ENCODE peak calls at places on chromosomes 12 and 14, in five cellular contexts. I is CD8-positive, alpha-beta memory T cell; K is CD4-positive, CD25-positive, alpha-beta regulatory T cell; G is ovary; E is NB4. U is an unnamed sample.

GRCh38 chr12:56695327-56696101 is 7.4 kb upstream of the PTGES3 start:
- DNase-seq in I (no peak), K (no peak), G (no peak), E (no peak), U (no peak)

GRCh38 chr14:56002316-56002715 is 115.9 kb upstream of the PELI2 start:
- DNase-seq in I (no peak), K (no peak), G (no peak), E (no peak), U (no peak)

GRCh38 chr14:67919259-67919658 is 99.7 kb downstream of the RAD51B start:
- DNase-seq in I (no peak), K (no peak), G (no peak), E (no peak), U (no peak)

GRCh38 chr12:2629051-2629450 is 165.7 kb upstream of the FKBP4 start:
- DNase-seq in I (no peak), K (no peak), G (no peak), E (no peak), U (no peak)

GRCh38 chr14:67514650-67515385 is 18.3 kb upstream of the PLEKHH1 start:
- DNase-seq in I (peak; percentile 34), K (peak; percentile 34), G (peak; percentile 42), E (peak; percentile 53), U (peak; percentile 77)

GRCh38 chr12:47307680-47308399 is 228.1 kb upstream of the AMIGO2 start:
- DNase-seq in I (no peak), K (peak; percentile 72), G (no peak), E (peak; percentile 86), U (no peak)

GRCh38 chr12:51980051-51980808 is 26.5 kb upstream of the TAMALIN start:
- DNase-seq in I (peak; percentile 44), K (peak; percentile 67), G (peak; percentile 49), E (peak; percentile 80), U (peak; percentile 85)

GRCh38 chr12:79155703-79156102 is 291.1 kb downstream of the SYT1 start:
- DNase-seq in I (no peak), K (no peak), G (no peak), E (peak; percentile 7), U (no peak)

GRCh38 chr14:101360045-101360931 is 201.0 kb upstream of the DIO3 start:
- DNase-seq in I (no peak), K (no peak), G (peak; percentile 66), E (no peak), U (peak; percentile 98)

GRCh38 chr12:28040251-28040650 is 67.7 kb upstream of the PTHLH start:
- DNase-seq in I (no peak), K (no peak), G (no peak), E (no peak), U (no peak)

GRCh38 chr12:132162508-132163031 is 18.3 kb downstream of the NOC4L start:
- DNase-seq in I (no peak), K (no peak), G (peak; percentile 49), E (peak; percentile 85), U (no peak)

GRCh38 chr14:26128931-26129674 is 468.7 kb downstream of the NOVA1 start:
- DNase-seq in I (no peak), K (no peak), G (no peak), E (no peak), U (no peak)

GRCh38 chr14:26130690-26131089 is 467.1 kb downstream of the NOVA1 start:
- DNase-seq in I (no peak), K (no peak), G (no peak), E (no peak), U (no peak)

GRCh38 chr14:26137161-26137560 is 460.7 kb downstream of the NOVA1 start:
- DNase-seq in I (no peak), K (no peak), G (no peak), E (no peak), U (no peak)

GRCh38 chr14:26132061-26132460 is 465.8 kb downstream of the NOVA1 start:
- DNase-seq in I (no peak), K (no peak), G (no peak), E (no peak), U (no peak)
- H3K4me3 ChIP-seq in I (no peak overlapping the region), K (no peak overlapping the region), G (no peak overlapping the region), E (no peak overlapping the region), U (no peak overlapping the region)

GRCh38 chr14:99224948-99225347 is 47.0 kb downstream of the BCL11B start:
- DNase-seq in I (no peak), K (no peak), G (no peak), E (no peak), U (no peak)

GRCh38 chr14:99226687-99227086 is 45.3 kb downstream of the BCL11B start:
- DNase-seq in I (no peak), K (no peak), G (no peak), E (no peak), U (no peak)

GRCh38 chr14:99221445-99221844 is 50.6 kb downstream of the BCL11B start:
- DNase-seq in I (no peak), K (no peak), G (no peak), E (no peak), U (no peak)

GRCh38 chr14:99225804-99226203 is 46.2 kb downstream of the BCL11B start:
- DNase-seq in I (no peak), K (no peak), G (no peak), E (no peak), U (no peak)

DNA sequence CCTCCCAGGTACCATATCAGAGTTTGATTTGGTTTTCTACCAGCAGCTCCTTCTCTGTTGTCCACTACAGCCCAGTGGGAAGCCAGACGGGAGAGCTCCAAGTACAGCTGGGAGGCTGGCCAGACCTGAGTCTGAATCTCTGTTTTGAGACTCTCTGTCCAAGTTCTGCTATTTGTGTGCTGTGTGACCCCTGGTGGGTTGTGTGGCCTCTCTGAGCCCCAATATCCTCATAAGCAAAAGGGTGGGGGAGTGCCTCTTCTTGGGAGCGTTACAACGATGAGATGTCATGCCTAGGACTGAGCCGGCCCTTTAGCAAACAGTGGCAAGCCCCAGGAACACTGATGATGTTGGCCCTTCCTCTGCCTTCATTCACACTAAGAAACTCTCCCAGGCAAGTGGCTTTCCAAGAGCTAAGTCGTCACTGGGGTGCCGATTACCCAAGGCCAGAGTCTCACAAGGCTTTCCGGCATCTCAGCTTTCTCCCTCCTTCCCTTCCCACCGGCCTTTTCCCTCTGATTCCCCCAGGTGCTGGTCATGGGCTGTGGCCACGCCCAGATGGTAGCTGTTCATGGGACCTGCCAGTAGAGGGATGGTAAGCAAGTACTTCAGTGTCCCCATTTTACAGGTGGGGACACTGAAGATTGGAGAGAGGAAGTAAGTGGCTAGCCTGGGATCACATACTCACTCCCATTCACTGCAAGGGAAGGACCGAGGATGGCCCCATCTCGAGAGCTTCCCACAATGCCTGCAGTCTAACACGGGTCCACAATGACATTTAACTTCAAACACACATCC is 47.7 kb downstream of the BCL11B start:
- DNase-seq in I (no peak), K (no peak), G (no peak), E (peak; percentile 9), U (no peak)
- H3K4me3 ChIP-seq in I (peak overlapping the region; percentile 14), K (peak overlapping the region; percentile 63), G (no peak overlapping the region), E (no peak overlapping the region), U (no peak overlapping the region)

GRCh38 chr12:99611590-99611989 is 36.0 kb upstream of the GARIN6 start:
- DNase-seq in I (no peak), K (no peak), G (no peak), E (no peak), U (no peak)

GRCh38 chr12:99609455-99610181 is 37.9 kb upstream of the GARIN6 start:
- DNase-seq in I (no peak), K (no peak), G (no peak), E (no peak), U (no peak)

DNA sequence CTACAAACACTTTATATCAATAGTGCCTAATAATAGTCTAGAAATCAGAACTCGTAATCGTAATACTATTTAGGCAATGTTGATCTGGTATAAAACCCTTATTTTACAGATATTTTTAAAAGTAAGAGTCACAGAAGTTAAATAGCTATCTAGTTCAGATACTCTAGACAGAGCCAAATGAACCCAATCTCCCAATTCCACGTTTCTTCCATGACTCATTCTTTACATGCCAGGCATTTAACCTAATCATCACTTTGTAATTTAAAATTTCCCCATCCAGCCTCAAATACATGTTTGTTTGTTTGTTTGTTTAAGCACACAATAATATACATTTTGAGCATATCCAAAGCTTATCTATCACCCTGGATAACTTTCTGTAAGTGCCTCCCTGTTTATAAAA is 36.4 kb upstream of the GARIN6 start:
- DNase-seq in I (no peak), K (no peak), G (no peak), E (no peak), U (no peak)
- H3K4me3 ChIP-seq in I (no peak overlapping the region), K (no peak overlapping the region), G (no peak overlapping the region), E (no peak overlapping the region), U (no peak overlapping the region)

GRCh38 chr12:68614772-68615171 is 4.1 kb downstream of the RAP1B start:
- DNase-seq in I (no peak), K (no peak), G (no peak), E (no peak), U (no peak)

GRCh38 chr12:68612245-68612644 is 1.5 kb downstream of the RAP1B start:
- DNase-seq in I (no peak), K (no peak), G (no peak), E (peak; percentile 32), U (no peak)

GRCh38 chr12:68613209-68613904 is 2.7 kb downstream of the RAP1B start:
- DNase-seq in I (peak; percentile 18), K (peak; percentile 54), G (no peak), E (no peak), U (no peak)

GRCh38 chr12:68612675-68613074 is 2.0 kb downstream of the RAP1B start:
- DNase-seq in I (no peak), K (peak; percentile 52), G (no peak), E (no peak), U (no peak)

DNA sequence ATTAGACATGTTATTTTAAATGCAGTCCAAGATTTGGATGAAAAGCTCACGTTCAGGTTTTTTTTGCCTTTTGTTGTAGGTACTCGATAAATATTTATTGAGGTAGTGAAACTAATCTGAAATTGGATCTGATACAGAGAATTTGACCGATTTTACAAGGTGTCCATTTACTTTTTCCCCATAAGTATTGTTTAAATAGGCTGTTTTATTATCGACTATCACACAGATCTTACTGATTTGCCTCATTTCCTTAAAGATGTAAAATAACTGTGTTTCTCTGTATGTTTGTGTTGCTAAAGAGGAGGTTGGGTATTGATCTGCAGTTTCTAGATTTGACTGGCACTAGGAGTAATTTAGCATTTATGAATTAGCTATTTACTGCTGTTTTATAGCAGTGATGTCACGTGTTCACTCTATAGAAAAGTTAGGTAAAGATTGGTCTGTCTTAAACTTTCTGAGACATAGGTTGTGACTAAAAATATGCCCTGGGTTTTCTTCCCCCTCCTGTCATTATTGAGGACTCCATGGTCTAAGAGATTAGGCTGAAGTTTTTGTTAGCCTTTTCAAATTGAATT is 3.5 kb downstream of the RAP1B start:
- DNase-seq in I (no peak), K (no peak), G (no peak), E (no peak), U (no peak)
- H3K4me3 ChIP-seq in I (peak overlapping the region; percentile 64), K (peak overlapping the region; percentile 93), G (no peak overlapping the region), E (peak overlapping the region; percentile 98), U (no peak overlapping the region)

U was measured in sigmoid colon.